ENCODE peak calls at places on chromosomes 4 and X, in seven cellular contexts. One of them, this sample, is unnamed.

GRCh38 chr4:76704133-76704881 is 193.6 kb downstream of the SOWAHB start:
- DNase-seq in stimulated activated CD8-positive, alpha-beta memory T cell treated with anti-CD3 and anti-CD28 coated beads, Interleukin-2, amount 100 ng/mL, for 1 hour: no peak
- DNase-seq in myocyte: no peak
- DNase-seq in CD4-positive, alpha-beta T cell: no peak
- DNase-seq in T-helper 2 cell treated with Interferon-gamma antibody and Interleukin-4, amounts not matched to agents 5 μg/mL and 100 μg/mL, for 36 hours: no peak
- DNase-seq in BE2C: no peak
- DNase-seq in fibroblast of pulmonary artery: peak
- DNase-seq in this sample: no peak

GRCh38 chrX:71184803-71185495 is 38.1 kb upstream of the GJB1 start:
- DNase-seq in stimulated activated CD8-positive, alpha-beta memory T cell treated with anti-CD3 and anti-CD28 coated beads, Interleukin-2, amount 100 ng/mL, for 1 hour: no peak
- DNase-seq in myocyte: no peak
- DNase-seq in CD4-positive, alpha-beta T cell: no peak
- DNase-seq in T-helper 2 cell treated with Interferon-gamma antibody and Interleukin-4, amounts not matched to agents 5 μg/mL and 100 μg/mL, for 36 hours: no peak
- DNase-seq in BE2C: no peak
- DNase-seq in fibroblast of pulmonary artery: no peak
- DNase-seq in this sample: no peak

GRCh38 chr4:74038161-74039064 is at the start of gene CXCL3:
- DNase-seq in stimulated activated CD8-positive, alpha-beta memory T cell treated with anti-CD3 and anti-CD28 coated beads, Interleukin-2, amount 100 ng/mL, for 1 hour: no peak
- DNase-seq in myocyte: peak
- DNase-seq in CD4-positive, alpha-beta T cell: no peak
- DNase-seq in T-helper 2 cell treated with Interferon-gamma antibody and Interleukin-4, amounts not matched to agents 5 μg/mL and 100 μg/mL, for 36 hours: no peak
- DNase-seq in BE2C: peak
- DNase-seq in fibroblast of pulmonary artery: peak
- DNase-seq in this sample: peak

GRCh38 chrX:39982927-39983326 is 114.8 kb downstream of the BCOR start:
- DNase-seq in stimulated activated CD8-positive, alpha-beta memory T cell treated with anti-CD3 and anti-CD28 coated beads, Interleukin-2, amount 100 ng/mL, for 1 hour: no peak
- DNase-seq in myocyte: no peak
- DNase-seq in CD4-positive, alpha-beta T cell: no peak
- DNase-seq in T-helper 2 cell treated with Interferon-gamma antibody and Interleukin-4, amounts not matched to agents 5 μg/mL and 100 μg/mL, for 36 hours: no peak
- DNase-seq in BE2C: no peak
- DNase-seq in fibroblast of pulmonary artery: no peak
- DNase-seq in this sample: no peak

GRCh38 chr4:169272265-169272886 is 1.6 kb upstream of the SH3RF1 start:
- DNase-seq in stimulated activated CD8-positive, alpha-beta memory T cell treated with anti-CD3 and anti-CD28 coated beads, Interleukin-2, amount 100 ng/mL, for 1 hour: no peak
- DNase-seq in myocyte: peak
- DNase-seq in CD4-positive, alpha-beta T cell: no peak
- DNase-seq in T-helper 2 cell treated with Interferon-gamma antibody and Interleukin-4, amounts not matched to agents 5 μg/mL and 100 μg/mL, for 36 hours: no peak
- DNase-seq in BE2C: no peak
- DNase-seq in fibroblast of pulmonary artery: peak
- DNase-seq in this sample: no peak

GRCh38 chr4:41727861-41728570 is 20.5 kb downstream of the PHOX2B start:
- DNase-seq in stimulated activated CD8-positive, alpha-beta memory T cell treated with anti-CD3 and anti-CD28 coated beads, Interleukin-2, amount 100 ng/mL, for 1 hour: no peak
- DNase-seq in myocyte: no peak
- DNase-seq in CD4-positive, alpha-beta T cell: no peak
- DNase-seq in T-helper 2 cell treated with Interferon-gamma antibody and Interleukin-4, amounts not matched to agents 5 μg/mL and 100 μg/mL, for 36 hours: no peak
- DNase-seq in BE2C: no peak
- DNase-seq in fibroblast of pulmonary artery: no peak
- DNase-seq in this sample: no peak

GRCh38 chr4:44016582-44017421 is 431.8 kb downstream of the KCTD8 start:
- DNase-seq in stimulated activated CD8-positive, alpha-beta memory T cell treated with anti-CD3 and anti-CD28 coated beads, Interleukin-2, amount 100 ng/mL, for 1 hour: no peak
- DNase-seq in myocyte: peak
- DNase-seq in CD4-positive, alpha-beta T cell: no peak
- DNase-seq in T-helper 2 cell treated with Interferon-gamma antibody and Interleukin-4, amounts not matched to agents 5 μg/mL and 100 μg/mL, for 36 hours: no peak
- DNase-seq in BE2C: no peak
- DNase-seq in fibroblast of pulmonary artery: no peak
- DNase-seq in this sample: no peak

GRCh38 chrX:116462843-116463242 is at the start of gene CT83:
- DNase-seq in stimulated activated CD8-positive, alpha-beta memory T cell treated with anti-CD3 and anti-CD28 coated beads, Interleukin-2, amount 100 ng/mL, for 1 hour: no peak
- DNase-seq in myocyte: no peak
- DNase-seq in CD4-positive, alpha-beta T cell: no peak
- DNase-seq in T-helper 2 cell treated with Interferon-gamma antibody and Interleukin-4, amounts not matched to agents 5 μg/mL and 100 μg/mL, for 36 hours: no peak
- DNase-seq in BE2C: no peak
- DNase-seq in fibroblast of pulmonary artery: no peak
- DNase-seq in this sample: no peak

GRCh38 chr4:1842993-1843448 is 12.9 kb downstream of the LETM1 start:
- DNase-seq in stimulated activated CD8-positive, alpha-beta memory T cell treated with anti-CD3 and anti-CD28 coated beads, Interleukin-2, amount 100 ng/mL, for 1 hour: no peak
- DNase-seq in myocyte: peak
- DNase-seq in CD4-positive, alpha-beta T cell: no peak
- DNase-seq in T-helper 2 cell treated with Interferon-gamma antibody and Interleukin-4, amounts not matched to agents 5 μg/mL and 100 μg/mL, for 36 hours: no peak
- DNase-seq in BE2C: no peak
- DNase-seq in fibroblast of pulmonary artery: peak
- DNase-seq in this sample: no peak

GRCh38 chr4:109826719-109827118 is 1.1 kb upstream of the RRH start:
- DNase-seq in stimulated activated CD8-positive, alpha-beta memory T cell treated with anti-CD3 and anti-CD28 coated beads, Interleukin-2, amount 100 ng/mL, for 1 hour: no peak
- DNase-seq in myocyte: peak
- DNase-seq in CD4-positive, alpha-beta T cell: no peak
- DNase-seq in T-helper 2 cell treated with Interferon-gamma antibody and Interleukin-4, amounts not matched to agents 5 μg/mL and 100 μg/mL, for 36 hours: no peak
- DNase-seq in BE2C: no peak
- DNase-seq in fibroblast of pulmonary artery: peak
- DNase-seq in this sample: no peak

GRCh38 chr4:180828455-180829018 is 1414.7 kb upstream of the TENM3 start:
- DNase-seq in stimulated activated CD8-positive, alpha-beta memory T cell treated with anti-CD3 and anti-CD28 coated beads, Interleukin-2, amount 100 ng/mL, for 1 hour: no peak
- DNase-seq in myocyte: peak
- DNase-seq in CD4-positive, alpha-beta T cell: no peak
- DNase-seq in T-helper 2 cell treated with Interferon-gamma antibody and Interleukin-4, amounts not matched to agents 5 μg/mL and 100 μg/mL, for 36 hours: no peak
- DNase-seq in BE2C: peak
- DNase-seq in fibroblast of pulmonary artery: peak
- DNase-seq in this sample: no peak

GRCh38 chr4:180060159-180060889 is 2182.9 kb upstream of the TENM3 start:
- DNase-seq in stimulated activated CD8-positive, alpha-beta memory T cell treated with anti-CD3 and anti-CD28 coated beads, Interleukin-2, amount 100 ng/mL, for 1 hour: no peak
- DNase-seq in myocyte: peak
- DNase-seq in CD4-positive, alpha-beta T cell: no peak
- DNase-seq in T-helper 2 cell treated with Interferon-gamma antibody and Interleukin-4, amounts not matched to agents 5 μg/mL and 100 μg/mL, for 36 hours: no peak
- DNase-seq in BE2C: no peak
- DNase-seq in fibroblast of pulmonary artery: no peak
- DNase-seq in this sample: no peak

GRCh38 chr4:138910201-138910913 is 105.2 kb upstream of the NOCT start:
- DNase-seq in stimulated activated CD8-positive, alpha-beta memory T cell treated with anti-CD3 and anti-CD28 coated beads, Interleukin-2, amount 100 ng/mL, for 1 hour: no peak
- DNase-seq in myocyte: peak
- DNase-seq in CD4-positive, alpha-beta T cell: no peak
- DNase-seq in T-helper 2 cell treated with Interferon-gamma antibody and Interleukin-4, amounts not matched to agents 5 μg/mL and 100 μg/mL, for 36 hours: no peak
- DNase-seq in BE2C: peak
- DNase-seq in fibroblast of pulmonary artery: peak
- DNase-seq in this sample: no peak

GRCh38 chr4:135777386-135777785 is 1575.8 kb upstream of the PABPC4L start:
- DNase-seq in stimulated activated CD8-positive, alpha-beta memory T cell treated with anti-CD3 and anti-CD28 coated beads, Interleukin-2, amount 100 ng/mL, for 1 hour: no peak
- DNase-seq in myocyte: peak
- DNase-seq in CD4-positive, alpha-beta T cell: no peak
- DNase-seq in T-helper 2 cell treated with Interferon-gamma antibody and Interleukin-4, amounts not matched to agents 5 μg/mL and 100 μg/mL, for 36 hours: no peak
- DNase-seq in BE2C: no peak
- DNase-seq in fibroblast of pulmonary artery: no peak
- DNase-seq in this sample: no peak

GRCh38 chr4:37607018-37607417 is 79.2 kb downstream of the RELL1 start:
- DNase-seq in stimulated activated CD8-positive, alpha-beta memory T cell treated with anti-CD3 and anti-CD28 coated beads, Interleukin-2, amount 100 ng/mL, for 1 hour: no peak
- DNase-seq in myocyte: no peak
- DNase-seq in CD4-positive, alpha-beta T cell: no peak
- DNase-seq in T-helper 2 cell treated with Interferon-gamma antibody and Interleukin-4, amounts not matched to agents 5 μg/mL and 100 μg/mL, for 36 hours: no peak
- DNase-seq in BE2C: no peak
- DNase-seq in fibroblast of pulmonary artery: no peak
- DNase-seq in this sample: no peak

GRCh38 chr4:184802203-184803015 is 23.4 kb downstream of the ACSL1 start:
- DNase-seq in stimulated activated CD8-positive, alpha-beta memory T cell treated with anti-CD3 and anti-CD28 coated beads, Interleukin-2, amount 100 ng/mL, for 1 hour: no peak
- DNase-seq in myocyte: peak
- DNase-seq in CD4-positive, alpha-beta T cell: no peak
- DNase-seq in T-helper 2 cell treated with Interferon-gamma antibody and Interleukin-4, amounts not matched to agents 5 μg/mL and 100 μg/mL, for 36 hours: no peak
- DNase-seq in BE2C: no peak
- DNase-seq in fibroblast of pulmonary artery: no peak
- DNase-seq in this sample: no peak

GRCh38 chr4:147596377-147596776 is 20.8 kb upstream of the TMEM184C start:
- DNase-seq in stimulated activated CD8-positive, alpha-beta memory T cell treated with anti-CD3 and anti-CD28 coated beads, Interleukin-2, amount 100 ng/mL, for 1 hour: no peak
- DNase-seq in myocyte: no peak
- DNase-seq in CD4-positive, alpha-beta T cell: no peak
- DNase-seq in T-helper 2 cell treated with Interferon-gamma antibody and Interleukin-4, amounts not matched to agents 5 μg/mL and 100 μg/mL, for 36 hours: no peak
- DNase-seq in BE2C: no peak
- DNase-seq in fibroblast of pulmonary artery: no peak
- DNase-seq in this sample: no peak

GRCh38 chr4:40205259-40206198 is 8.7 kb downstream of the RHOH start:
- DNase-seq in stimulated activated CD8-positive, alpha-beta memory T cell treated with anti-CD3 and anti-CD28 coated beads, Interleukin-2, amount 100 ng/mL, for 1 hour: no peak
- DNase-seq in myocyte: no peak
- DNase-seq in CD4-positive, alpha-beta T cell: no peak
- DNase-seq in T-helper 2 cell treated with Interferon-gamma antibody and Interleukin-4, amounts not matched to agents 5 μg/mL and 100 μg/mL, for 36 hours: peak
- DNase-seq in BE2C: no peak
- DNase-seq in fibroblast of pulmonary artery: no peak
- DNase-seq in this sample: no peak

GRCh38 chr4:99378876-99379275 is 26.3 kb upstream of the ADH1C start:
- DNase-seq in stimulated activated CD8-positive, alpha-beta memory T cell treated with anti-CD3 and anti-CD28 coated beads, Interleukin-2, amount 100 ng/mL, for 1 hour: no peak
- DNase-seq in myocyte: no peak
- DNase-seq in CD4-positive, alpha-beta T cell: no peak
- DNase-seq in T-helper 2 cell treated with Interferon-gamma antibody and Interleukin-4, amounts not matched to agents 5 μg/mL and 100 μg/mL, for 36 hours: no peak
- DNase-seq in BE2C: no peak
- DNase-seq in fibroblast of pulmonary artery: no peak
- DNase-seq in this sample: no peak

GRCh38 chr4:88177981-88178632 is 19.7 kb upstream of the ABCG2 start:
- DNase-seq in stimulated activated CD8-positive, alpha-beta memory T cell treated with anti-CD3 and anti-CD28 coated beads, Interleukin-2, amount 100 ng/mL, for 1 hour: no peak
- DNase-seq in myocyte: peak
- DNase-seq in CD4-positive, alpha-beta T cell: no peak
- DNase-seq in T-helper 2 cell treated with Interferon-gamma antibody and Interleukin-4, amounts not matched to agents 5 μg/mL and 100 μg/mL, for 36 hours: no peak
- DNase-seq in BE2C: no peak
- DNase-seq in fibroblast of pulmonary artery: peak
- DNase-seq in this sample: no peak

GRCh38 chr4:48300004-48300403 is 30.4 kb upstream of the TEC start:
- DNase-seq in stimulated activated CD8-positive, alpha-beta memory T cell treated with anti-CD3 and anti-CD28 coated beads, Interleukin-2, amount 100 ng/mL, for 1 hour: no peak
- DNase-seq in myocyte: no peak
- DNase-seq in CD4-positive, alpha-beta T cell: no peak
- DNase-seq in T-helper 2 cell treated with Interferon-gamma antibody and Interleukin-4, amounts not matched to agents 5 μg/mL and 100 μg/mL, for 36 hours: no peak
- DNase-seq in BE2C: no peak
- DNase-seq in fibroblast of pulmonary artery: no peak
- DNase-seq in this sample: no peak

GRCh38 chrX:79079477-79079876 is 65.0 kb upstream of the GPR174 start:
- DNase-seq in stimulated activated CD8-positive, alpha-beta memory T cell treated with anti-CD3 and anti-CD28 coated beads, Interleukin-2, amount 100 ng/mL, for 1 hour: no peak
- DNase-seq in myocyte: no peak
- DNase-seq in CD4-positive, alpha-beta T cell: no peak
- DNase-seq in T-helper 2 cell treated with Interferon-gamma antibody and Interleukin-4, amounts not matched to agents 5 μg/mL and 100 μg/mL, for 36 hours: no peak
- DNase-seq in BE2C: no peak
- DNase-seq in fibroblast of pulmonary artery: no peak
- DNase-seq in this sample: no peak

GRCh38 chrX:153560000-153560399 is 38.9 kb downstream of the CCNQ start:
- DNase-seq in stimulated activated CD8-positive, alpha-beta memory T cell treated with anti-CD3 and anti-CD28 coated beads, Interleukin-2, amount 100 ng/mL, for 1 hour: no peak
- DNase-seq in myocyte: peak
- DNase-seq in CD4-positive, alpha-beta T cell: no peak
- DNase-seq in T-helper 2 cell treated with Interferon-gamma antibody and Interleukin-4, amounts not matched to agents 5 μg/mL and 100 μg/mL, for 36 hours: no peak
- DNase-seq in BE2C: no peak
- DNase-seq in fibroblast of pulmonary artery: peak
- DNase-seq in this sample: no peak

GRCh38 chrX:82384401-82384800 is 1123.7 kb upstream of the POU3F4 start:
- DNase-seq in stimulated activated CD8-positive, alpha-beta memory T cell treated with anti-CD3 and anti-CD28 coated beads, Interleukin-2, amount 100 ng/mL, for 1 hour: no peak
- DNase-seq in myocyte: peak
- DNase-seq in CD4-positive, alpha-beta T cell: no peak
- DNase-seq in T-helper 2 cell treated with Interferon-gamma antibody and Interleukin-4, amounts not matched to agents 5 μg/mL and 100 μg/mL, for 36 hours: no peak
- DNase-seq in BE2C: no peak
- DNase-seq in fibroblast of pulmonary artery: no peak
- DNase-seq in this sample: no peak

GRCh38 chrX:149871940-149872339 is 9.0 kb upstream of the MAGEA8 start:
- DNase-seq in stimulated activated CD8-positive, alpha-beta memory T cell treated with anti-CD3 and anti-CD28 coated beads, Interleukin-2, amount 100 ng/mL, for 1 hour: peak
- DNase-seq in myocyte: peak
- DNase-seq in CD4-positive, alpha-beta T cell: peak
- DNase-seq in T-helper 2 cell treated with Interferon-gamma antibody and Interleukin-4, amounts not matched to agents 5 μg/mL and 100 μg/mL, for 36 hours: peak
- DNase-seq in BE2C: peak
- DNase-seq in fibroblast of pulmonary artery: peak
- DNase-seq in this sample: no peak

GRCh38 chr4:21451032-21451431 is 497.5 kb downstream of the KCNIP4 start:
- DNase-seq in stimulated activated CD8-positive, alpha-beta memory T cell treated with anti-CD3 and anti-CD28 coated beads, Interleukin-2, amount 100 ng/mL, for 1 hour: no peak
- DNase-seq in myocyte: peak
- DNase-seq in CD4-positive, alpha-beta T cell: no peak
- DNase-seq in T-helper 2 cell treated with Interferon-gamma antibody and Interleukin-4, amounts not matched to agents 5 μg/mL and 100 μg/mL, for 36 hours: no peak
- DNase-seq in BE2C: no peak
- DNase-seq in fibroblast of pulmonary artery: peak
- DNase-seq in this sample: no peak

GRCh38 chrX:45806410-45807121 is 605.9 kb upstream of the DIPK2B start:
- DNase-seq in stimulated activated CD8-positive, alpha-beta memory T cell treated with anti-CD3 and anti-CD28 coated beads, Interleukin-2, amount 100 ng/mL, for 1 hour: no peak
- DNase-seq in myocyte: peak
- DNase-seq in CD4-positive, alpha-beta T cell: no peak
- DNase-seq in T-helper 2 cell treated with Interferon-gamma antibody and Interleukin-4, amounts not matched to agents 5 μg/mL and 100 μg/mL, for 36 hours: peak
- DNase-seq in BE2C: no peak
- DNase-seq in fibroblast of pulmonary artery: peak
- DNase-seq in this sample: no peak

GRCh38 chr4:77193511-77194236 is 36.7 kb downstream of the CCNG2 start:
- DNase-seq in stimulated activated CD8-positive, alpha-beta memory T cell treated with anti-CD3 and anti-CD28 coated beads, Interleukin-2, amount 100 ng/mL, for 1 hour: peak
- DNase-seq in myocyte: no peak
- DNase-seq in CD4-positive, alpha-beta T cell: peak
- DNase-seq in T-helper 2 cell treated with Interferon-gamma antibody and Interleukin-4, amounts not matched to agents 5 μg/mL and 100 μg/mL, for 36 hours: peak
- DNase-seq in BE2C: peak
- DNase-seq in fibroblast of pulmonary artery: no peak
- DNase-seq in this sample: no peak

GRCh38 chr4:183099537-183100297 is 660 bp downstream of the WWC2 start:
- DNase-seq in stimulated activated CD8-positive, alpha-beta memory T cell treated with anti-CD3 and anti-CD28 coated beads, Interleukin-2, amount 100 ng/mL, for 1 hour: no peak
- DNase-seq in myocyte: peak
- DNase-seq in CD4-positive, alpha-beta T cell: peak
- DNase-seq in T-helper 2 cell treated with Interferon-gamma antibody and Interleukin-4, amounts not matched to agents 5 μg/mL and 100 μg/mL, for 36 hours: no peak
- DNase-seq in BE2C: peak
- DNase-seq in fibroblast of pulmonary artery: no peak
- DNase-seq in this sample: peak

GRCh38 chr4:37628977-37629609 is 57.1 kb downstream of the RELL1 start:
- DNase-seq in stimulated activated CD8-positive, alpha-beta memory T cell treated with anti-CD3 and anti-CD28 coated beads, Interleukin-2, amount 100 ng/mL, for 1 hour: no peak
- DNase-seq in myocyte: peak
- DNase-seq in CD4-positive, alpha-beta T cell: no peak
- DNase-seq in T-helper 2 cell treated with Interferon-gamma antibody and Interleukin-4, amounts not matched to agents 5 μg/mL and 100 μg/mL, for 36 hours: no peak
- DNase-seq in BE2C: peak
- DNase-seq in fibroblast of pulmonary artery: peak
- DNase-seq in this sample: no peak

This sample was measured in type B pancreatic cell.